ENCODE peak calls at places on chromosomes 11 and 22, in eight cellular contexts. J, S, W, N, K, P, Q and R are unnamed samples.
A peak's percentile ranks its signal among the peaks of the same experiment; 100 is the strongest.

GRCh38 chr11:73176145-73176891 is 34.2 kb upstream of the FCHSD2 start:
- DNase-seq in Q (no peak), S (no peak), P (no peak), K (no peak), J (no peak), N (no peak), W (no peak), R (no peak)

GRCh38 chr11:90414221-90414620 is 191.4 kb upstream of the CHORDC1 start:
- DNase-seq in W (no peak), K (no peak), Q (no peak), N (no peak), P (no peak), J (no peak), S (no peak), R (no peak)

GRCh38 chr11:72779495-72780128 is 14.2 kb downstream of the STARD10 start:
- DNase-seq in W (no peak), S (no peak), N (no peak), P (no peak), Q (peak; percentile 46), J (no peak), K (no peak), R (no peak)

GRCh38 chr11:110182886-110183285 is 89.7 kb downstream of the ZC3H12C start:
- DNase-seq in S (no peak), K (peak; percentile 86), N (peak; percentile 81), Q (no peak), J (no peak), P (no peak), W (no peak), R (peak; percentile 85)

GRCh38 chr22:17368727-17369552 is at the start of gene CECR2:
- DNase-seq in Q (peak; percentile 25), S (peak; percentile 86), N (no peak), J (peak; percentile 78), P (peak; percentile 72), K (no peak), W (no peak), R (no peak)

GRCh38 chr22:24289781-24290181 is 19.1 kb downstream of the SPECC1L start:
- DNase-seq in J (no peak), W (no peak), P (no peak), N (no peak), Q (no peak), S (no peak), K (no peak), R (peak; percentile 22)

GRCh38 chr11:7844521-7844920 is 47.8 kb upstream of the OR5P2 start:
- DNase-seq in P (no peak), N (no peak), W (no peak), K (no peak), J (no peak), S (no peak), Q (no peak), R (no peak)

GRCh38 chr11:58999291-58999680 is 60.0 kb downstream of the GLYATL1 start:
- DNase-seq in K (no peak), P (no peak), Q (peak; percentile 23), S (no peak), J (peak; percentile 18), W (no peak), N (no peak), R (no peak)

GRCh38 chr11:83219095-83219494 is 25.6 kb downstream of the ANKRD42 start:
- DNase-seq in P (no peak), S (no peak), N (no peak), K (peak; percentile 10), J (peak; percentile 5), Q (no peak), W (no peak), R (no peak)

GRCh38 chr11:75349540-75350116 is 1.8 kb downstream of the ARRB1 start:
- DNase-seq in N (no peak), J (no peak), S (peak; percentile 76), K (no peak), P (peak; percentile 77), W (no peak), Q (peak; percentile 64), R (no peak)

GRCh38 chr11:33158596-33158995 is 2.7 kb downstream of the CSTF3 start:
- DNase-seq in S (no peak), Q (no peak), K (no peak), N (no peak), P (no peak), J (no peak), W (no peak), R (no peak)
- H3K4me3 ChIP-seq in S (no peak overlapping the region), Q (no peak overlapping the region), K (peak overlapping the region; percentile 96), N (no peak overlapping the region), P (no peak overlapping the region), J (peak overlapping the region; percentile 8), W (no peak overlapping the region), R (peak overlapping the region; percentile 21)

GRCh38 chr11:2693271-2693833 is 6.4 kb downstream of the KCNQ1OT1 start:
- DNase-seq in J (no peak), Q (no peak), K (no peak), W (no peak), S (no peak), N (no peak), P (no peak), R (no peak)
- TF ChIP-seq CTCF in J (no peak), Q (no peak), K (no peak), W (no peak), S (no peak), N (no peak), P (no peak), R (no peak)

GRCh38 chr22:46871826-46872225 is 109.4 kb downstream of the TBC1D22A start:
- DNase-seq in N (no peak), W (no peak), Q (no peak), P (no peak), S (no peak), K (no peak), J (no peak), R (no peak)
- H3K4me3 ChIP-seq in N (no peak overlapping the region), W (no peak overlapping the region), Q (no peak overlapping the region), P (no peak overlapping the region), S (no peak overlapping the region), K (no peak overlapping the region), J (no peak overlapping the region), R (no peak overlapping the region)

GRCh38 chr11:109039611-109040010 is 374.7 kb downstream of the DDX10 start:
- DNase-seq in Q (no peak), W (no peak), K (no peak), N (no peak), S (no peak), P (no peak), J (no peak), R (no peak)
- TF ChIP-seq CTCF in Q (no peak), W (no peak), K (no peak), N (no peak), S (no peak), P (no peak), J (no peak), R (no peak)

DNA sequence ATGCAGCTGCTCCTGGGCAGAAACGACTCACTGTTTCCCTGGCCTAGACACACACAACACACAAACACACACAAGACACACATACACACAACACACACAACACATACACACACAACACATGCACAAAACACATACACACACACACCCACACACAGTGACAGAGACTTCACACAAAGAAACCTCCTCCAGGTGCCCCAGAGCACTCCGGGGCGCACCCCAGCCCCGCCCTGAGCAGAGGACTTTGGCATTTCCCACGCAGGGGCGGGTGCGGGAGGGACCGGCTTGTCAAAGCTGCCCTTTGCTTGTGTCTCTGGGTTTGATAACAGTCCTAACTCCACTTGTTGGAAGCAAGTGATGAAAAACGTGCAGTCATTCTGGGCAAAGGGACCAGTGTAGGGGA is 6.5 kb downstream of the APOBEC3A start:
- DNase-seq in Q (peak; percentile 96), P (no peak), J (peak; percentile 90), N (no peak), S (no peak), K (no peak), W (peak; percentile 74), R (no peak)
- H3K4me3 ChIP-seq in Q (no peak overlapping the region), P (no peak overlapping the region), J (no peak overlapping the region), N (no peak overlapping the region), S (no peak overlapping the region), K (no peak overlapping the region), W (no peak overlapping the region), R (no peak overlapping the region)

GRCh38 chr11:67044496-67044895 is 12.2 kb upstream of the RHOD start:
- DNase-seq in J (no peak), N (peak; percentile 22), Q (no peak), W (no peak), P (no peak), S (no peak), K (no peak), R (no peak)
- TF ChIP-seq CTCF in J (no peak), N (no peak), Q (no peak), W (no peak), P (no peak), S (no peak), K (no peak), R (no peak)

DNA sequence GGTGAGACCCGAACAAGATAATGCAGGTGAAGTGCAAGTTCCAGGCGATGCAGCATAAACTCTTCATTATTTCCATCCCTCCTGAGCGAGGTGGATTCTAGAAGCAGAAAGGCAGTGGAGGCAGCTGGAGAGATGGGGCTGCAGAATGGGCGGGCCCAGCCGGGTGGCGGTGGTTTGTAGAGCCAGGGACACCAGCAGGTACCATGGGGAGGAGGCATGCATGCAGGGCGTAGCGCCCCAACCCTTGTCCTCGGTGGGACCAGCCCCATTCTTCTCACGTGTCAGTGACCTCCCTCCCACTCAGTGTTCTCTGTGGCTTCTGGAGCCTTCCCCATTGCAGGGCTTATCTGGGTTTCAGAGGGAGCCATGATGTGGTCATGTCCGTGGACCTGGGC is 38.0 kb downstream of the MPPED1 start:
- DNase-seq in J (no peak), S (peak; percentile 21), Q (no peak), N (no peak), K (no peak), W (no peak), P (no peak), R (no peak)
- H3K4me3 ChIP-seq in J (no peak overlapping the region), S (no peak overlapping the region), Q (no peak overlapping the region), N (no peak overlapping the region), K (no peak overlapping the region), W (no peak overlapping the region), P (no peak overlapping the region), R (no peak overlapping the region)

DNA sequence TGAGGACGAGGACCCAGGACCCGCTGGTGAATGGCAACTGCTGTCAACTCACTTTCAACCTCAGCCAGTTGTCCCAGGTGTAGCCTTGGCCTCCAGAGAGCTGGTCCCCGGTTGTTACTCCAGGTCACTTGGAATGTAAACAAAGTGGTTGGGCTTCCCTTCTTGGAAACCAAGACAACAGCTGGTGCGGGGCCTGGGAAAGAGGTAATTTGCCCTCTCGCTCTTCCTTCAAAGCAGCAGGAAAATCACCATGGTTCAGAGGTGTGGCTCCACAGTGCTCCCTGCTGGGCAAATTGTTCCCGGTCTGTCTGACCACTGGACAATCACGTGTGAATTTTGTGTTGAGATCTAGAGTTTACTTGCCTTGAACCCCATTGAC is 15.0 kb downstream of the SLC1A2 start:
- DNase-seq in N (peak; percentile 38), P (peak; percentile 56), W (peak; percentile 74), S (peak; percentile 75), J (peak; percentile 46), Q (peak; percentile 53), K (peak; percentile 69), R (no peak)
- TF ChIP-seq CTCF in N (peak; percentile 49), P (peak; percentile 53), W (no peak), S (peak; percentile 49), J (peak; percentile 48), Q (peak; percentile 36), K (peak; percentile 79), R (peak; percentile 56)

GRCh38 chr11:21205205-21205604 is 535.8 kb downstream of the NELL1 start:
- DNase-seq in K (no peak), S (no peak), Q (no peak), N (no peak), P (no peak), W (no peak), J (no peak), R (no peak)
- H3K4me3 ChIP-seq in K (no peak overlapping the region), S (no peak overlapping the region), Q (no peak overlapping the region), N (no peak overlapping the region), P (no peak overlapping the region), W (no peak overlapping the region), J (no peak overlapping the region), R (no peak overlapping the region)